ENCODE peak calls at places on chromosome X, in four cellular contexts. Q is NCI-H2081, K is mucosa of gallbladder, R is T-helper 1 cell. M is an unnamed sample.

GRCh38 chrX:153794897-153795816 is 689 bp downstream of the SSR4 start:
- DNase-seq in K (no peak), R (no peak), Q (no peak), M (no peak)

GRCh38 chrX:12988797-12989196 is 13.9 kb downstream of the TMSB4X start:
- DNase-seq in K (peak; percentile 67), Q (peak; percentile 63), R (no peak), M (no peak)

GRCh38 chrX:40173662-40174593 is 76.2 kb upstream of the BCOR start:
- DNase-seq in R (peak; percentile 29), K (peak; percentile 62), Q (peak; percentile 81), M (no peak)

GRCh38 chrX:40908857-40909475 is 173.6 kb upstream of the MED14 start:
- DNase-seq in Q (no peak), K (no peak), R (no peak), M (no peak)

GRCh38 chrX:150569155-150569477 is 695 bp downstream of the MTM1 start:
- DNase-seq in R (peak; percentile 24), Q (no peak), K (no peak), M (no peak)

GRCh38 chrX:16484338-16484737 is 165.6 kb upstream of the S100G start:
- DNase-seq in Q (no peak), K (no peak), R (no peak), M (no peak)

GRCh38 chrX:133607419-133608348 is 192.4 kb upstream of the GPC4 start:
- DNase-seq in K (no peak), R (no peak), Q (no peak), M (no peak)

GRCh38 chrX:103774070-103774642 is 2.5 kb upstream of the PLP1 start:
- DNase-seq in Q (peak; percentile 71), R (no peak), K (no peak), M (no peak)

GRCh38 chrX:131802836-131803626 is 220.1 kb upstream of the STK26 start:
- DNase-seq in K (peak; percentile 86), Q (peak; percentile 8), R (no peak), M (peak; percentile 80)

GRCh38 chrX:101136235-101136634 is 38.2 kb downstream of the CENPI start:
- DNase-seq in R (no peak), Q (no peak), K (no peak), M (no peak)

GRCh38 chrX:120358687-120359086 is 3.2 kb upstream of the ATP1B4 start:
- DNase-seq in Q (peak; percentile 28), R (no peak), K (no peak), M (no peak)

GRCh38 chrX:141176586-141177451 is at the start of gene LDOC1:
- DNase-seq in Q (peak; percentile 23), R (peak; percentile 70), K (peak; percentile 76), M (peak; percentile 56)

GRCh38 chrX:10620121-10620699 is at the start of gene MID1:
- DNase-seq in K (peak; percentile 59), R (no peak), Q (peak; percentile 84), M (no peak)

GRCh38 chrX:48831136-48831908 is 4.1 kb downstream of the PCSK1N start:
- DNase-seq in K (no peak), Q (no peak), R (no peak), M (no peak)

GRCh38 chrX:7582191-7582590 is 260.8 kb upstream of the VCX start:
- DNase-seq in K (no peak), Q (peak; percentile 54), R (no peak), M (no peak)